ENCODE peak calls at places on chromosomes 11 and 22, in seven cellular contexts. T is upper lobe of right lung, M is A549, K is cardiac muscle cell, H is IMR-90, X is prostate gland, I is spleen. E is an unnamed sample.
A peak's percentile ranks its signal among the peaks of the same experiment; 100 is the strongest.

GRCh38 chr22:28207281-28208030 is 288.4 kb upstream of the PITPNB start:
- DNase-seq in T (no peak), M (no peak), K (no peak), H (peak; percentile 45), X (no peak), I (no peak), E (no peak)

GRCh38 chr22:20083157-20083890 is 3.3 kb downstream of the DGCR8 start:
- DNase-seq in T (no peak), M (no peak), K (no peak), H (no peak), X (no peak), I (peak; percentile 64), E (no peak)

GRCh38 chr22:31566484-31566883 is 70.1 kb downstream of the SFI1 start:
- DNase-seq in T (no peak), M (no peak), K (no peak), H (no peak), X (no peak), I (no peak), E (no peak)

GRCh38 chr11:24134879-24135588 is 361.8 kb upstream of the LUZP2 start:
- DNase-seq in T (no peak), M (no peak), K (no peak), H (no peak), X (no peak), I (no peak), E (no peak)

GRCh38 chr11:67998150-67999045 is 5.5 kb downstream of the UNC93B1 start:
- DNase-seq in T (peak; percentile 53), M (no peak), K (no peak), H (no peak), X (no peak), I (no peak), E (no peak)

GRCh38 chr11:113884361-113884836 is 9.0 kb upstream of the USP28 start:
- DNase-seq in T (no peak), M (no peak), K (no peak), H (peak; percentile 44), X (no peak), I (no peak), E (no peak)

GRCh38 chr11:119773016-119773415 is 44.0 kb upstream of the NECTIN1 start:
- DNase-seq in T (peak; percentile 7), M (no peak), K (no peak), H (no peak), X (no peak), I (peak; percentile 20), E (no peak)

GRCh38 chr11:101707477-101707876 is 123.7 kb upstream of the TRPC6 start:
- DNase-seq in T (no peak), M (no peak), K (no peak), H (no peak), X (no peak), I (no peak), E (no peak)

DNA sequence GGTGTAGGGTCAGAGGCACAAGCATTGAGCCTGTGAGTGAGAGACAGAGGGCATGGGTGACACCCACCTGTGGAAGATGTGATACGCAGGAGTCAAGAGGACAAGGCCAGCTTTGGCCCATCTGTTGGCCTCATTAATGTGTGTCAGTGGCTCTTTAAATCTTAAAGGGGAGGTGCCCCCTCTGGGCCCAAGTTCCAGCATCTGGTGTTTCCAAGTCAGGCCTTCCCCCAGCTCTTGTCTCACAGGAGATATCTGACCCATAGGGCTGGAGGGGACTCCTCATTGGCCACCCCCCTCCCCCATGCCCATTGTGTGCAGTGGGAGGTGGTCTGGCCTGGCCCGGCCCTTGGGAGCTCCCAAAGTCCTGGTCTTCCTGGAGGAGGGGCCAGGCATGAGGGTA is 8.9 kb downstream of the KCNK7 start:
- DNase-seq in T (no peak), M (no peak), K (peak; percentile 88), H (no peak), X (no peak), I (no peak), E (no peak)
- H3K4me1 ChIP-seq in T (peaks cover 18% of the 10 kb centered on the region), M (peaks cover 15% of the 10 kb centered on the region), K (peaks cover 17% of the 10 kb centered on the region), H (peaks cover 4% of the 10 kb centered on the region), X (no peaks in the 10 kb centered on the region), I (peaks cover 59% of the 10 kb centered on the region), E (peaks cover 80% of the 10 kb centered on the region)

GRCh38 chr22:46996595-46997310 is 234.3 kb downstream of the TBC1D22A start:
- DNase-seq in T (no peak), M (peak; percentile 17), K (no peak), H (no peak), X (no peak), I (no peak), E (no peak)
- TF ChIP-seq CTCF in T (no peak), M (peak; percentile 19), K (no peak), H (peak; percentile 9), X (no peak), I (no peak), E (no peak)

GRCh38 chr11:128341767-128342318 is 245.5 kb downstream of the ETS1 start:
- DNase-seq in T (no peak), M (no peak), K (no peak), H (no peak), X (no peak), I (no peak), E (no peak)
- H3K27ac ChIP-seq in T (peak overlapping the region; percentile 78), M (no peak overlapping the region), K (no peak overlapping the region), H (no peak overlapping the region), X (no peak overlapping the region), I (peak overlapping the region; percentile 79), E (peak overlapping the region; percentile 67)

DNA sequence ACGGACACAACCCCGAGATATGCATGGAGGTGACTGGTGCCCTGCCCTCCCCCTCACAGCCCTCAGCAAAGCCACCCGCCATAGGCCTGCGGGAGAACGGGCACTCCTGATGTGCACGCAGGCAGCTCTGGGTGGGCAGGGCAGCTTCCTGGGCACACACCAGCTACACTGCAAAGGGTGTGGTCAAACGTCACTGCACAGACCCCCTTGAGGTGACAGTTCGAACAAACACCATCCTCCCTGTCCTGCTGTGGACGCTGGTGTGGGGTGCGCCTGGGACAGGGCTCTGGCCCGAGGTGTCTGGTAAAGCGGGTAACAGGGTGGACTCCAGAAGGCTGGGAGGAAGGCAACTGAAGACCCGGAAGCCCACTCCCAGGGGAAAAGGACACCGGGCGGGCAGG is 21.9 kb upstream of the MOB2 start:
- DNase-seq in T (no peak), M (no peak), K (no peak), H (no peak), X (no peak), I (no peak), E (no peak)
- H3K4me1 ChIP-seq in T (peaks cover 47% of the 10 kb centered on the region), M (peaks cover 3% of the 10 kb centered on the region), K (peaks cover 14% of the 10 kb centered on the region), H (no peaks in the 10 kb centered on the region), X (peaks cover 18% of the 10 kb centered on the region), I (peaks cover 37% of the 10 kb centered on the region), E (peaks cover 82% of the 10 kb centered on the region)

E was measured in stomach.